ENCODE peak calls at places on chromosomes 5 and 9, in six cellular contexts. Q, X, Y, B, L and D are unnamed samples.

GRCh38 chr5:66454186-66455078 is 141.8 kb upstream of the MAST4 start:
- DNase-seq in Q (no peak), X (no peak), Y (no peak), B (no peak), L (no peak), D (peak; percentile 90)

GRCh38 chr5:94086194-94086593 is 344.8 kb upstream of the POU5F2 start:
- DNase-seq in Q (no peak), X (no peak), Y (no peak), B (no peak), L (no peak), D (peak; percentile 86)

GRCh38 chr5:142810081-142810480 is 39.9 kb downstream of the ARHGAP26 start:
- DNase-seq in Q (no peak), X (no peak), Y (peak; percentile 18), B (no peak), L (no peak), D (no peak)

GRCh38 chr5:16889972-16890519 is 46.0 kb downstream of the MYO10 start:
- DNase-seq in Q (no peak), X (peak; percentile 48), Y (peak; percentile 78), B (no peak), L (no peak), D (no peak)

GRCh38 chr5:10030219-10030831 is 219.4 kb downstream of the ATPSCKMT start:
- DNase-seq in Q (peak; percentile 27), X (peak; percentile 38), Y (peak; percentile 60), B (peak; percentile 72), L (peak; percentile 62), D (no peak)

GRCh38 chr9:115672477-115673316 is 480.9 kb upstream of the PAPPA start:
- DNase-seq in Q (no peak), X (peak; percentile 99), Y (peak; percentile 99), B (no peak), L (no peak), D (peak; percentile 73)

GRCh38 chr5:66807743-66808142 is 211.6 kb downstream of the MAST4 start:
- DNase-seq in Q (no peak), X (peak; percentile 41), Y (peak; percentile 55), B (no peak), L (no peak), D (no peak)

GRCh38 chr5:72847439-72847838 is 31.0 kb downstream of the TNPO1 start:
- DNase-seq in Q (no peak), X (no peak), Y (no peak), B (no peak), L (no peak), D (no peak)

GRCh38 chr5:124061663-124062062 is 549.7 kb downstream of the CSNK1G3 start:
- DNase-seq in Q (no peak), X (peak; percentile 9), Y (peak; percentile 28), B (no peak), L (no peak), D (no peak)

GRCh38 chr5:59218424-59219045 is 635.7 kb downstream of the RAB3C start:
- DNase-seq in Q (no peak), X (peak; percentile 30), Y (peak; percentile 3), B (no peak), L (no peak), D (no peak)

GRCh38 chr5:5421149-5421960 is 1.1 kb upstream of the ICE1 start:
- DNase-seq in Q (peak; percentile 12), X (no peak), Y (peak; percentile 5), B (no peak), L (no peak), D (peak; percentile 24)

DNA sequence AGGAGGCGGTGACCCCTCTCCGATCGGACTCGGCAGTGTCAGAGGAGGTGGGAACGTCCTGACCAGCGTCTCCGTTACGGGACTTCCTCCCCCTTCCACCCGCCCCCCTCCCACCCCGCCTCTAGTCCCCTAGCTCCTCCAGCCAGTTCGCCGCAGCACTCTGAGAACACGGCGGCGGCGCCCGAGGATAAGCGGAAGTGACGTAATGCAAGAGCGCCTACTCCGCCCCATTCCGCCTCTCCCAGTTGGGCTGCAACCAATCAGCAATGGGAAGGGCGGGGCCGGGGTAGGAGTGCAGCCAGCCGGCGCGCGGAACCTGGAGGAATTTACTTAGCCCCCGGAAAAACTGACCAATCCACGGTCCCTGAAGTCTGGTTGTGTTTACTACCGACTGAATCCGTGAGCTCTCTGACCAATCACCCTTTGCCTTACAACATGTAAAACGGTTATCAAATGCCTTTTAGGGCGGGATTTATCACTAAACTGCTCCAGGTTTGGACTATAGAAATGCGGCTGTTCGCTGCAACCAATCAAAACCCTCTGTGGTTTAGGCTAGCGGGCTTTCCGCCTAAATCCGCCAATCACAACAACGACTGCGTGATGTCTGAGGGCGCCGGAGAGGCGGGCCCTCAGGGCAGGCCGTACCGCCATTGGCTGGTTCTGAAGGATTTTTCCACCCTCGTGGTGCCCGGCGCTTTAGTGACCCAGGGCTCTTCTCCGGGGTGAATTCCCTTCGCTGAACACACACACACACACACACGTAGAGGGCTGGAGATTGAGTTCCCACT is at the start of gene ZBTB5:
- DNase-seq in Q (peak; percentile 100), X (peak; percentile 100), Y (peak; percentile 100), B (peak; percentile 99), L (peak; percentile 96), D (peak; percentile 99)
- H2AFZ ChIP-seq in Q (peak within 1 kb of the TSS; percentile 93), X (peak within 1 kb of the TSS; percentile 96), Y (peak within 1 kb of the TSS; percentile 97), B (no peak within 1 kb of the TSS), L (peak within 1 kb of the TSS; percentile 0), D (peak within 1 kb of the TSS; percentile 97)

DNA sequence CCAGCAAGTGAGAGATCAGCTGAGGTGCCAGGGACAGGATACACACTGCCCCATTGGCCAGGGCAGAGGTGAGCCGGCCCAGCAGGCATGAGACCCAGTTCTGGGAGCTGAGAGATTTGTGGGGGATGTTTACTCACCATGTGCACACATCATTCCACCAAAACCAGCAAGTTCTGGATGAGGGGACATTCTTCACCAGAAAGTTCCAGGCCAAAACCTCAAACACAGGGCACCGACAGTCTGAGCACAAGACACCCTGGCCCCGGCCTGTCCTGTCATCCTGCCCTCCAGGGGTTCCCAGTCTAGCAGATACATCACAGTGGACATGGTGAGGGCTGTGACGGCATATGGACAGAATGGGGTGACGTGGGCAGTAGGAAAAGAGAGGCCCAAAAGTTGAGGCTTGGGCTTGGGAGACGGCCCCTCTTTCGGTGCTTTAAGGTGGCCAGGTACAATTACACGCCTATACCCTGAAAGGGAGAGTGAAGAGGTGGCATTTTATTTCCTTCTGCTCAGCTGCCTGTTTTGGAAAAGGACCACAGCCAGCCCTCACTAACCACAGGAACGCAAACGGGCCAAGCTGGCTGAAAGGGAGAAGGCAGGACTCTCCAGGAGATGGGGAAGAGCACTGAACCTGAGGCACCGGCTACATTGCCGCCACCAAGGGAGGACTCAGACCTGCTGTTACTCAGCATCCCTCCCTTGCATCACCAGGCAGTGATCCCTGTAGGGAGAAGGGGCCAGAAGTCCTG is 64.0 kb downstream of the SHB start:
- DNase-seq in Q (no peak), X (no peak), Y (no peak), B (no peak), L (no peak), D (no peak)
- H3K79me1 ChIP-seq in Q (no peaks in the 10 kb centered on the region), X (peaks cover 8% of the 10 kb centered on the region), Y (peaks cover 70% of the 10 kb centered on the region), B (no peaks in the 10 kb centered on the region), L (peaks cover 10% of the 10 kb centered on the region), D (peaks cover 5% of the 10 kb centered on the region)

GRCh38 chr9:107286057-107286456 is 3.0 kb downstream of the RAD23B start:
- DNase-seq in Q (no peak), X (peak; percentile 60), Y (peak; percentile 69), B (no peak), L (no peak), D (peak; percentile 49)
- H3K4me2 ChIP-seq in Q (no peak overlapping the region), X (peak overlapping the region; percentile 22), Y (peak overlapping the region; percentile 91), B (peak overlapping the region; percentile 51), L (peak overlapping the region; percentile 73), D (peak overlapping the region; percentile 55)

GRCh38 chr5:144391044-144391443 is 220.4 kb downstream of the KCTD16 start:
- DNase-seq in Q (no peak), X (no peak), Y (no peak), B (no peak), L (no peak), D (no peak)
- H2AFZ ChIP-seq in Q (no peak overlapping the region), X (no peak overlapping the region), Y (no peak overlapping the region), B (no peak overlapping the region), L (no peak overlapping the region), D (no peak overlapping the region)

GRCh38 chr5:127813633-127814171 is 110.5 kb downstream of the CCDC192 start:
- DNase-seq in Q (no peak), X (peak; percentile 42), Y (peak; percentile 91), B (no peak), L (no peak), D (peak; percentile 26)
- H3K79me1 ChIP-seq in Q (no peaks in the 10 kb centered on the region), X (no peaks in the 10 kb centered on the region), Y (no peaks in the 10 kb centered on the region), B (no peaks in the 10 kb centered on the region), L (no peaks in the 10 kb centered on the region), D (no peaks in the 10 kb centered on the region)

GRCh38 chr9:80061940-80062339 is 490.2 kb downstream of the TLE4 start:
- DNase-seq in Q (no peak), X (peak; percentile 78), Y (peak; percentile 97), B (no peak), L (no peak), D (peak; percentile 85)
- H3K4me2 ChIP-seq in Q (no peak overlapping the region), X (no peak overlapping the region), Y (no peak overlapping the region), B (no peak overlapping the region), L (no peak overlapping the region), D (no peak overlapping the region)

GRCh38 chr9:112007575-112008240 is 111.1 kb downstream of the UGCG start:
- DNase-seq in Q (no peak), X (peak; percentile 63), Y (no peak), B (no peak), L (no peak), D (no peak)
- H2AFZ ChIP-seq in Q (no peak overlapping the region), X (no peak overlapping the region), Y (no peak overlapping the region), B (no peak overlapping the region), L (no peak overlapping the region), D (no peak overlapping the region)